ENCODE peak calls at places on chromosomes 13 and 19, in five cellular contexts. Q, T, B, V and E are unnamed samples.

GRCh38 chr13:30908416-30908980 is 2.4 kb downstream of the MEDAG start:
- DNase-seq in Q (no peak), T (no peak), B (peak; percentile 39), V (peak; percentile 60), E (no peak)

GRCh38 chr13:66359910-66360552 is 870.1 kb downstream of the PCDH9 start:
- DNase-seq in Q (no peak), T (no peak), B (no peak), V (no peak), E (no peak)

GRCh38 chr13:44088911-44089851 is 209.5 kb downstream of the LACC1 start:
- DNase-seq in Q (no peak), T (no peak), B (no peak), V (no peak), E (no peak)

GRCh38 chr13:75855847-75856246 is 219.7 kb downstream of the LMO7 start:
- DNase-seq in Q (no peak), T (no peak), B (no peak), V (no peak), E (no peak)

GRCh38 chr19:45670670-45671453 is 2.8 kb downstream of the GIPR start:
- DNase-seq in Q (peak; percentile 97), T (peak; percentile 95), B (peak; percentile 86), V (peak; percentile 72), E (peak; percentile 93)

GRCh38 chr13:99730403-99730802 is 229.1 kb downstream of the TM9SF2 start:
- DNase-seq in Q (no peak), T (no peak), B (no peak), V (no peak), E (no peak)

GRCh38 chr13:20833900-20834679 is 60.3 kb upstream of the EEF1AKMT1 start:
- DNase-seq in Q (no peak), T (no peak), B (no peak), V (no peak), E (no peak)

GRCh38 chr13:55990631-55991030 is 1150.1 kb upstream of the PRR20A start:
- DNase-seq in Q (no peak), T (no peak), B (no peak), V (no peak), E (no peak)

GRCh38 chr19:7595466-7596133 is at the start of gene CAMSAP3:
- DNase-seq in Q (peak; percentile 66), T (peak; percentile 73), B (no peak), V (no peak), E (no peak)

GRCh38 chr13:101942038-101942437 is 459.8 kb downstream of the FGF14 start:
- DNase-seq in Q (peak; percentile 23), T (peak; percentile 67), B (no peak), V (peak; percentile 59), E (peak; percentile 22)

GRCh38 chr13:49975826-49976225 is 21.0 kb upstream of the TRIM13 start:
- DNase-seq in Q (no peak), T (no peak), B (no peak), V (no peak), E (no peak)

GRCh38 chr19:42313096-42313839 is at the start of gene TMEM145:
- DNase-seq in Q (no peak), T (no peak), B (peak; percentile 51), V (peak; percentile 36), E (no peak)

GRCh38 chr13:111034811-111035210 is 80.3 kb upstream of the ARHGEF7 start:
- DNase-seq in Q (no peak), T (no peak), B (no peak), V (peak; percentile 37), E (no peak)

GRCh38 chr13:20350819-20351218 is 118.7 kb upstream of the GJB6 start:
- DNase-seq in Q (no peak), T (no peak), B (no peak), V (no peak), E (no peak)

GRCh38 chr19:8511573-8512101 is 2.3 kb downstream of the ZNF414 start:
- DNase-seq in Q (peak; percentile 53), T (peak; percentile 40), B (no peak), V (no peak), E (no peak)

GRCh38 chr13:21898461-21898860 is 227.6 kb downstream of the FGF9 start:
- DNase-seq in Q (no peak), T (no peak), B (no peak), V (no peak), E (no peak)

GRCh38 chr13:52782486-52783448 is 43.1 kb upstream of the CNMD start:
- DNase-seq in Q (no peak), T (no peak), B (no peak), V (no peak), E (no peak)

GRCh38 chr13:30355405-30355741 is 48.0 kb upstream of the KATNAL1 start:
- DNase-seq in Q (no peak), T (no peak), B (no peak), V (no peak), E (no peak)

GRCh38 chr19:32671883-32672282 is 3.1 kb downstream of the ANKRD27 start:
- DNase-seq in Q (no peak), T (no peak), B (no peak), V (no peak), E (no peak)

GRCh38 chr13:113115363-113116205 is 7.0 kb upstream of the F10 start:
- DNase-seq in Q (no peak), T (no peak), B (peak; percentile 5), V (no peak), E (no peak)

GRCh38 chr19:29798783-29799182 is 13.0 kb upstream of the CCNE1 start:
- DNase-seq in Q (no peak), T (no peak), B (no peak), V (peak; percentile 8), E (no peak)

GRCh38 chr19:46373573-46374359 is 26.9 kb downstream of the PPP5C start:
- DNase-seq in Q (peak; percentile 95), T (peak; percentile 98), B (peak; percentile 76), V (no peak), E (peak; percentile 95)

GRCh38 chr19:4375620-4376228 is 24.6 kb downstream of the SH3GL1 start:
- DNase-seq in Q (no peak), T (no peak), B (no peak), V (peak; percentile 85), E (no peak)
- TF ChIP-seq CTCF in Q (peak; percentile 14), T (no peak), B (peak; percentile 27), V (peak; percentile 63), E (no peak)

DNA sequence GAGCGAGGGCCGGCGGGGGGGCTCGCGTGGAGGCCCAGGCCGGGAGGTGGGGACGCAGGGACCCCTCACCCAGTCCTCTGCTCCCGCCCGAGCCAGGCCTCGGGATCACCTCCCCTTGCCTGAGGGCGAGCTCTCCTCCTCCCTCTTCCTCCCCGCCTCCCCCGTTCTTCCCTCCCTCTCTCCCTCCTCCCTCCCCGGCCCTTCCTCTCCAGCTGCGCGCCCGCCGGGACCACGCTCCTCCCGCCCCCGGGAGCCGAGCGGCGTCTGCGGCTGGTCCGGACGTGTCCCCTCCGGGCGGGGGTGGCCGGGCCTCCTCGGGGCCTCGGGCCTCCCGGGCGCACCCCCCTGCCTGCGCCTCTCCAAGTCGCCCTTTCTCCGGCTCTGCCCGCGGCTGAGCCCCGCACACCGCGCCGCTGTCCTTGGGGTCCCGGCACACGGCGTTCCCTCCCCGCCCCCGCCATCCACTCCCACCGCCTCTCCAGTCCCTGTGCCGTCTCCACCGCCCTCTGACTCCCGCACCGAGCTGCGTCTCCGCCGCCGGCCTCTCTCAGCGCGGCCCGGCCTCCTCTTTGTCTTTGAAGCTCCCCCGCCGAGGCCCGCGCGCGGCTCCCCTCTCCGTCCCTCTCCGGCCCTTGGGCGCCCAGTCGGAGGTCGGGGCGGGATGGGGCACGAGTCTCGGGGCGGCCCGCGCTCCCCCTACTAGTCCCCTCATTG is 5.7 kb downstream of the SOX1 start:
- DNase-seq in Q (no peak), T (no peak), B (no peak), V (no peak), E (peak; percentile 64)
- H3K4me3 ChIP-seq in Q (no peak overlapping the region), T (no peak overlapping the region), B (no peak overlapping the region), V (no peak overlapping the region), E (no peak overlapping the region)

DNA sequence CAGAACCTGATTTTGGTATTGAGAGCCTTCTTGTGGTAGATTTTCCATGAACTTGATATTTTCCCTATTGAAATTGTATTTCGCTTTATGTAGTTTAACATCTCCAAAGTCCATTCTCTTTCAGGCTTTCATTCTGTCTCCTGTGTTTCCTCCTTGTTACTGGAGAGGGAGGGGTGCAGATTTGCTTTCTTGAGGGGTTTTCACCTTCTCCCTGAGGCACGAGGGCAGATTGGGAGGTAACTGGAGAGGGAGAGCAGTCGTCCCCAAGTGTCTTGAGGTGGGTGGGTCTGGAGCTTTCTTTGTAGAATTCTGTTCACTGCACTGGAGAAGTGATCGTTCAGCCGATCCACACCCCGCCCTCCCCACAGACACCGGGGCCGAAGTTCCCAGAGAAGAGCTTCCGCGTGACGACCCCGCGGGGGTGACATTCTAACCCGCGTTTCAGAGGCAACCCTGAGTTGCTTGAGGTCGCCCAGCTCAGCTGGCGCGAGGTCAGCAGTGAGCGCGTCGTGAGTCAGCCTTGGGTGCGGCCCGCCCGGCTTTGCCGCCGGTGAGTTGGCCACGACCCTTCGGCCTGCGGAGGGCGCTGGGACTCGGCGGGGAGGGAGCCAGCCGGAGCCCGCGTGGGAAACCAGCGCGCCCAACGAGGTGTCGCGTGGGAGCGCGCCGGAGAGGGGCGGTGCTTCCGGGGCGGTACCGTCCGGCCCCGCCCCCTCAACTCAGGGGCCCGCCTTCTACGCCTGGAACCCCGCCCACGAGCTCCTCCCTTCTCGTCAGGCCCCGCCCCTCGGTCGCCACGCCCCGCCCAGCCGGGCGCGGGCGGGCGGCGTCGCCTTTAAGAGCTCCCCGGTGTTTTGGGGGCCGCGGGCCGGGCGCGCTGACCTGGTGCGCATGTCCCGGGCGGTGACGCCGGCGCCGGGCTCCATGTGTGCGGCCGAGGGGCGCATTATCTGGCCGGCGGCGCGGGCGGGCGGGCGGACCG is at the start of gene GATAD2A:
- DNase-seq in Q (peak; percentile 96), T (peak; percentile 97), B (peak; percentile 95), V (peak; percentile 93), E (peak; percentile 92)
- TF ChIP-seq CTCF in Q (no peak), T (peak; percentile 37), B (no peak), V (no peak), E (no peak)

DNA sequence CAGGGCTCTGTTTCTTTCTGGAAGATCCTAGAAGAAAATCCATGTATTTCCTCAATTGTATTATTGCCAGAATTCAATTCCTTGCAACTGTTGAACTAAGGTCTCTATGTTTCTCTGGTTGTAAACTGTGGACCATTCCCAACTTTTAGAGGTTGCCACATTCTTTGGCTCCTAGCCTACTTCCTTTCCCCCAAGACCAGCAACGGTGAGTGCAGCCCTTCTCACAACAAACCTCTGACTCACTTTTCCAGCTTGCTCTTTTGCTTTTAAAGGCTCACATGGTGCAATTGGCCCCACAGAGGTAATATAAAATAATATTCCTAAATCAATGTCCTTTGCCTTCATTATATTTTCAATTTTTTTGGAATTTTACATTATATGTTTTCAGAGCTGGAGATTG is 371.3 kb downstream of the SLITRK5 start:
- DNase-seq in Q (no peak), T (no peak), B (no peak), V (peak; percentile 56), E (no peak)
- H3K4me3 ChIP-seq in Q (no peak overlapping the region), T (no peak overlapping the region), B (no peak overlapping the region), V (no peak overlapping the region), E (no peak overlapping the region)

DNA sequence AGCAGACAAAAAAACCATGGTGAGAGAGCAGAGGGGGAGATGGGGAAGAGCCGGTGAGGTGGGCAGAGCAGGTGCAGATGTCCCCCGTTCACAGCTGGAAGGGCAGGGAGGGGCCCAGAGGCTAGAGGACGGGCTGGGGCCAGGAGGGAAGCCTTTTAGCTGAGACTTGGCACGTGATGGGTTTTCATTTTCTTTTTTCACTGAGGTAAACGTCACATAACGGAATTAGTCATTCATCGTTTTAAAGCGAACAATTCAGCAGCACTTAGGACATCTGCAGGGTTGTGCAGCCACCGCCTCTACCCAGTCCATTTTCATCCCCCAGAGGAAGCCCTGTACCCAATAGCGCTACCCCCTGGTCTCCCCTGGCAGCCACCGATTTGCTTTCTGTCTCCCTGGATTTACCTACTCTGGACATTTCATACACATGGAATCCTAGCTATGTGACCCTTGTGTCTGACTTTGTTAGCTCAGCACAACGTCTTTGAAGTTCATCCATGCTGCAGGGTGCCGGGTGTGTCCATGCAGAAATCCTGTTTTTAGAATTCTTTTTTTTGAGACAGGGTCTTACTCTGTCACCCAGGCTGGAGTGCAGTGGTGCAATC is 16.0 kb upstream of the EMC10 start:
- DNase-seq in Q (no peak), T (no peak), B (no peak), V (peak; percentile 34), E (no peak)
- TF ChIP-seq CTCF in Q (no peak), T (no peak), B (no peak), V (no peak), E (no peak)